ENCODE peak calls at places on chromosome 21, in six cellular contexts. D, N, T, Q, P and E are unnamed samples.

GRCh38 chr21:33978585-33978984 is 63.0 kb upstream of the ATP5PO start:
- DNase-seq in D (no peak), N (no peak), T (no peak), Q (no peak), P (no peak), E (peak; percentile 45)

GRCh38 chr21:34279883-34280282 is 83.9 kb upstream of the KCNE2 start:
- DNase-seq in D (no peak), N (no peak), T (no peak), Q (no peak), P (peak; percentile 55), E (no peak)

GRCh38 chr21:21084179-21084578 is 86.0 kb downstream of the NCAM2 start:
- DNase-seq in D (no peak), N (peak; percentile 27), T (peak; percentile 53), Q (no peak), P (no peak), E (peak; percentile 33)

GRCh38 chr21:38175321-38175720 is 81.5 kb upstream of the KCNJ15 start:
- DNase-seq in D (no peak), N (no peak), T (no peak), Q (no peak), P (no peak), E (no peak)

GRCh38 chr21:14120091-14120734 is 90.5 kb downstream of the LIPI start:
- DNase-seq in D (peak; percentile 57), N (no peak), T (peak; percentile 10), Q (no peak), P (no peak), E (peak; percentile 75)

GRCh38 chr21:21715286-21715969 is 717.2 kb downstream of the NCAM2 start:
- DNase-seq in D (no peak), N (peak; percentile 57), T (peak; percentile 56), Q (no peak), P (no peak), E (no peak)

GRCh38 chr21:34827445-34828235 is 158.8 kb downstream of the CLIC6 start:
- DNase-seq in D (no peak), N (no peak), T (no peak), Q (no peak), P (no peak), E (no peak)

GRCh38 chr21:34602061-34602460 is 12.9 kb downstream of the RCAN1 start:
- DNase-seq in D (no peak), N (no peak), T (no peak), Q (no peak), P (no peak), E (no peak)

GRCh38 chr21:38229260-38229877 is 27.4 kb upstream of the KCNJ15 start:
- DNase-seq in D (peak; percentile 16), N (peak; percentile 22), T (peak; percentile 8), Q (no peak), P (peak; percentile 20), E (peak; percentile 76)

GRCh38 chr21:38861006-38861405 is 55.3 kb downstream of the ETS2 start:
- DNase-seq in D (no peak), N (no peak), T (no peak), Q (no peak), P (no peak), E (no peak)

GRCh38 chr21:35179990-35180557 is 131.0 kb upstream of the RUNX1 start:
- DNase-seq in D (no peak), N (peak; percentile 78), T (peak; percentile 57), Q (no peak), P (peak; percentile 87), E (no peak)

GRCh38 chr21:33011462-33011861 is 14.3 kb upstream of the OLIG2 start:
- DNase-seq in D (no peak), N (peak; percentile 31), T (peak; percentile 59), Q (peak; percentile 18), P (peak; percentile 88), E (peak; percentile 43)

GRCh38 chr21:42859891-42860230 is 19.5 kb downstream of the WDR4 start:
- DNase-seq in D (no peak), N (no peak), T (no peak), Q (no peak), P (no peak), E (no peak)

GRCh38 chr21:22343303-22343702 is 1345.1 kb downstream of the NCAM2 start:
- DNase-seq in D (no peak), N (no peak), T (no peak), Q (no peak), P (no peak), E (no peak)

GRCh38 chr21:42031816-42032215 is 21.7 kb upstream of the ZBTB21 start:
- DNase-seq in D (peak; percentile 65), N (no peak), T (no peak), Q (no peak), P (peak; percentile 44), E (no peak)

GRCh38 chr21:34987673-34988072 is 61.4 kb downstream of the RUNX1 start:
- DNase-seq in D (no peak), N (no peak), T (no peak), Q (no peak), P (no peak), E (no peak)

GRCh38 chr21:36647279-36648093 is 51.4 kb upstream of the SIM2 start:
- DNase-seq in D (no peak), N (peak; percentile 38), T (peak; percentile 61), Q (no peak), P (no peak), E (peak; percentile 49)

GRCh38 chr21:34877485-34878128 is 171.5 kb downstream of the RUNX1 start:
- DNase-seq in D (no peak), N (no peak), T (no peak), Q (no peak), P (no peak), E (peak; percentile 94)

GRCh38 chr21:33760641-33761103 is 118.4 kb downstream of the ITSN1 start:
- DNase-seq in D (no peak), N (peak; percentile 71), T (peak; percentile 79), Q (no peak), P (no peak), E (no peak)

GRCh38 chr21:39367783-39368182 is 18.9 kb upstream of the HMGN1 start:
- DNase-seq in D (no peak), N (no peak), T (no peak), Q (no peak), P (no peak), E (no peak)

GRCh38 chr21:37695111-37695510 is 221.1 kb downstream of the KCNJ6 start:
- DNase-seq in D (no peak), N (no peak), T (no peak), Q (no peak), P (no peak), E (no peak)

GRCh38 chr21:37040212-37040611 is 32.7 kb downstream of the PIGP start:
- DNase-seq in D (no peak), N (no peak), T (no peak), Q (no peak), P (no peak), E (no peak)

GRCh38 chr21:17789660-17790059 is 29.5 kb downstream of the C21orf91 start:
- DNase-seq in D (no peak), N (no peak), T (no peak), Q (no peak), P (no peak), E (no peak)

GRCh38 chr21:46048926-46049889 is 48.7 kb upstream of the COL6A2 start:
- DNase-seq in D (no peak), N (peak; percentile 100), T (peak; percentile 100), Q (no peak), P (peak; percentile 66), E (peak; percentile 96)
- H2AFZ ChIP-seq in D (no peak overlapping the region), N (no peak overlapping the region), T (no peak overlapping the region), Q (no peak overlapping the region), P (peak overlapping the region; percentile 85), E (no peak overlapping the region)

GRCh38 chr21:30478015-30478414 is 2.2 kb downstream of the KRTAP19-1 start:
- DNase-seq in D (no peak), N (no peak), T (no peak), Q (no peak), P (peak; percentile 59), E (peak; percentile 3)
- H2AFZ ChIP-seq in D (no peak overlapping the region), N (no peak overlapping the region), T (no peak overlapping the region), Q (no peak overlapping the region), P (peak overlapping the region; percentile 81), E (no peak overlapping the region)

GRCh38 chr21:31872072-31872451 is 758 bp upstream of the HUNK start:
- DNase-seq in D (no peak), N (no peak), T (no peak), Q (no peak), P (no peak), E (no peak)
- H2AFZ ChIP-seq in D (no peak overlapping the region), N (no peak overlapping the region), T (no peak overlapping the region), Q (no peak overlapping the region), P (peak overlapping the region; percentile 9), E (no peak overlapping the region)

DNA sequence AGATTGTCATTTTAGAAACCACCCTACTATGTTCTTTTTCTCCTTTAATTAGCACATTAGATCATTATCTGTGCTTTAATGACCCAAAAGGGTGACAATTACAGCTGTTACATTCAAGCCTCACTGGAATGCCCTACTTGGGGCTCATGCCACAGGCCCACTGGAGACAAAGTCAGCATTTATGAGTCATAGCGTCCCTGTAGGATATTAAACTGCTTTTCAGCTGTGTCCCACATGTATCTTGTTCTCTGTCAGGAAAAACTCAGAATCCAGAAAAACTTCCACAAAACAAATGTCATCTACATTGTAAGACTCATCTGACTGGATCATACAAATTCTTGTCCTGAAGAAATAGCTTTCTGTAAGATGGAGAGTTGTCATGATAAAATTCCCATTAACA is 804.4 kb upstream of the CXADR start:
- DNase-seq in D (no peak), N (peak; percentile 25), T (no peak), Q (no peak), P (no peak), E (no peak)
- H2AFZ ChIP-seq in D (no peak overlapping the region), N (no peak overlapping the region), T (no peak overlapping the region), Q (no peak overlapping the region), P (no peak overlapping the region), E (no peak overlapping the region)

GRCh38 chr21:46633561-46633960 is 1.9 kb upstream of the PRMT2 start:
- DNase-seq in D (no peak), N (no peak), T (no peak), Q (no peak), P (no peak), E (no peak)
- H2AFZ ChIP-seq in D (no peak overlapping the region), N (no peak overlapping the region), T (no peak overlapping the region), Q (no peak overlapping the region), P (no peak overlapping the region), E (no peak overlapping the region)

GRCh38 chr21:27761623-27762022 is 794.7 kb upstream of the ADAMTS5 start:
- DNase-seq in D (no peak), N (no peak), T (no peak), Q (no peak), P (peak; percentile 51), E (no peak)
- H2AFZ ChIP-seq in D (no peak overlapping the region), N (no peak overlapping the region), T (no peak overlapping the region), Q (no peak overlapping the region), P (peak overlapping the region; percentile 92), E (no peak overlapping the region)

GRCh38 chr21:44547656-44548331 is 3.5 kb downstream of the KRTAP10-2 start:
- DNase-seq in D (peak; percentile 24), N (no peak), T (no peak), Q (no peak), P (no peak), E (no peak)
- H2AFZ ChIP-seq in D (peak overlapping the region; percentile 72), N (no peak overlapping the region), T (no peak overlapping the region), Q (no peak overlapping the region), P (peak overlapping the region; percentile 64), E (no peak overlapping the region)

DNA sequence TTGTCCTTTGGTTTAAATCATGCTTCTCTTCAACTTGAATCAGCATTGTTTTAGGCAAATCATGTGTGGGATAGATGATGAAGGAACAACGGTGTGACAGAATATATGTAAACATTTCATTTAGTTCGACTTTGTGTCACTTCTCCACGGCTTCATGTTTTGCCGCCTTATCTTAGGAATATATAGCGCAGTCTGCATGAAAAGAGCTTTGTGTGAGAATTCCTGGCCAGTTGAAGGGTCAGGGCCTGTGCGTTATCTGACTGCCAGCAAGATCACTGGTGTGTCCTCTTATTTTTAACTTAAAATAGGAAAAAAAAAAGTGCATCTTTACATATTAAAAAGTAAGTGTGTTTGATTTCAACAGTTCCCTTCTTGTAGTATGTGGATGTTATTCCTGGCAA is 465.1 kb downstream of the USP25 start:
- DNase-seq in D (no peak), N (peak; percentile 53), T (peak; percentile 22), Q (no peak), P (peak; percentile 16), E (no peak)
- H2AFZ ChIP-seq in D (no peak overlapping the region), N (peak overlapping the region; percentile 78), T (no peak overlapping the region), Q (no peak overlapping the region), P (peak overlapping the region; percentile 80), E (no peak overlapping the region)